ENCODE peak calls at places on chromosomes 7 and 10, in five cellular contexts. E, T, M, K and J are unnamed samples.

GRCh38 chr7:44321796-44322195 is 3.6 kb downstream of the CAMK2B start:
- ATAC-seq in E (no peak), T (no peak), M (no peak), K (no peak), J (no peak)

GRCh38 chr10:122199070-122199469 is 72.0 kb upstream of the BTBD16 start:
- ATAC-seq in E (no peak), T (no peak), M (no peak), K (no peak), J (no peak)

GRCh38 chr10:114413398-114413797 is 9.1 kb upstream of the AFAP1L2 start:
- ATAC-seq in E (no peak), T (peak), M (no peak), K (no peak), J (no peak)

GRCh38 chr10:119665901-119666708 is 14.9 kb downstream of the BAG3 start:
- ATAC-seq in E (no peak), T (no peak), M (peak), K (no peak), J (no peak)

GRCh38 chr10:91907914-91908357 is 1.4 kb downstream of the FGFBP3 start:
- ATAC-seq in E (no peak), T (no peak), M (peak), K (peak), J (peak)

GRCh38 chr10:118531105-118531851 is 64.2 kb downstream of the PRLHR start:
- ATAC-seq in E (no peak), T (peak), M (no peak), K (peak), J (peak)

GRCh38 chr7:74180866-74181265 is 6.7 kb downstream of the EIF4H start:
- ATAC-seq in E (no peak), T (no peak), M (no peak), K (no peak), J (no peak)

GRCh38 chr10:3248526-3249255 is 76.1 kb upstream of the PITRM1 start:
- ATAC-seq in E (no peak), T (peak), M (no peak), K (peak), J (peak)

GRCh38 chr10:76946268-76946667 is 691.3 kb downstream of the KCNMA1 start:
- ATAC-seq in E (no peak), T (peak), M (no peak), K (no peak), J (no peak)

GRCh38 chr7:151664268-151664667 is 144.6 kb upstream of the RHEB start:
- ATAC-seq in E (no peak), T (no peak), M (no peak), K (no peak), J (no peak)

GRCh38 chr7:102992820-102993531 is 80.2 kb downstream of the LRRC17 start:
- ATAC-seq in E (no peak), T (peak), M (peak), K (peak), J (peak)

GRCh38 chr7:139940866-139941265 is 111.8 kb downstream of the TBXAS1 start:
- ATAC-seq in E (no peak), T (no peak), M (no peak), K (no peak), J (no peak)

GRCh38 chr7:87413029-87413428 is 62.5 kb downstream of the ABCB4 start:
- ATAC-seq in E (no peak), T (no peak), M (no peak), K (no peak), J (peak)

DNA sequence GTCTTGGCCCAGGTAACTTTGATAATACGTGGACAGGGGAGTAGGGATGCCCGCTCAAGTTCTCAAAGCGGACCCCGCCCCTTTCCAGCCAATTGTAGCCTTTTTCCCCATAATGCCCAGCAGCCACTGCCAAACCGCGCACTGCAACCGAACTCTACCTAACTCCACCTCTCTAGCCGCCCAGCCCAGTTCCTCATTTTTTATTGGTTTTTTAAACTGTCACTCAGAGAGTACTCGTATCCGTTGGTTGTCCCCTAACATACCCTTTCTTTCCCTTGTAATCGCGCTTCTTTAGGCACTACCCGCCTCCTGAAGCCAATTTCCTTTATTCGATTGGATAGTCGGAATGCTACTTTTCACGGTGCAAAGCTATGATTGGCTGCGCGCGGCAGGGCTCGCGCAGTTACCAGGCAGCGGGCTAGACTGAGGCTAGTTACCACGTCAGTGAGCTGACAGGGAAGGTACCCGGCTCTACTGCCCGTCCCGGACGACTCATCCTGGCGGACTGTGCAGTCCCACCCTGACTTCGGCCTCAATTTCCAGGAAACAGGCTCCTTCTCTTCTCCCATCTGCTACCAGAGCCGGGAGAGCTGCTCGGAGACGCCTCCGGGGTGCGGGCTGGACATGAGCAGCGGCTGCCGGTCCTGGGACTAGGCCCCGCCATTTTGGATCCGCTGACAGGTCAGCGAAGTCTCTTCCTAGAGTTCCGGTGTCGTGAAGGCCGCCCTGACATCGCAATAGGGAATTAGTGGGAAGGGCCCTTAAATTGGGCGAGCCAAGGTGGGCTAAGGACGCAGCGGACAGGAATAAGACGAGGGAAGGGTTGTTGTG is at the start of gene GBF1:
- ATAC-seq in E (peak), T (peak), M (peak), K (peak), J (peak)
- TF ChIP-seq EP300 in E (peak), T (no peak), M (no peak), K (no peak), J (no peak)

GRCh38 chr10:89330537-89330936 is 2.7 kb downstream of the IFIT3 start:
- ATAC-seq in E (no peak), T (no peak), M (no peak), K (no peak), J (no peak)

GRCh38 chr10:89327803-89328441 is at the start of gene IFIT3:
- ATAC-seq in E (peak), T (peak), M (peak), K (peak), J (peak)

GRCh38 chr10:89332718-89333281 is 5.0 kb downstream of the IFIT3 start:
- ATAC-seq in E (peak), T (no peak), M (peak), K (no peak), J (no peak)

GRCh38 chr10:89337493-89337892 is 9.7 kb downstream of the IFIT3 start:
- ATAC-seq in E (peak), T (no peak), M (no peak), K (peak), J (no peak)

DNA sequence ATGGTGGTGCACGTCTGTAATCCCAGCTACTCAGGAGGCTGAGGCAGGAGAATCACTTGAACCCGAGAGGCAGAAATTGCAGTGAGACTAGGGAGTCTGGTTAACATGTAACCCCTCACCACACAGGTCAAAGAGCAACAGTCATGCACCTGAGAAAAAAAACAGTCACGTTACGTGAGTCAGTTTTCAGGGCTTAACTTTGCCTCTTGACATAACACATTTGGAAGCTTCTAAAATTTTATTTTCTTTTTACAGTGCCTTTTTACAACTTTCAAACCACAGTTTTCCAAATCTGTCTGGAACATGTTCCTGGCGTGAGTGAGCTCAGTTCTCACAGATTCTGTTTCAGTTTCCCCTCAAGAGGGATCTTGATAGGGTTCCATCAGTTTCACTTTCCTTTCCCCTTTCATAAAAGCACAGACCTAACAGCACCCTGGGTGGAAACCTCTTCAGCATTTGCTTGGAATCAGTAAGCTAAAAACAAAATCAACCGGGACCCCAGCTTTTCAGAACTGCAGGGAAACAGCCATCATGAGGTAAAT is 4.4 kb downstream of the IFIT3 start:
- ATAC-seq in E (peak), T (peak), M (peak), K (peak), J (no peak)
- TF ChIP-seq POLR2AphosphoS5 in E (peak), T (no peak), M (peak), K (no peak), J (peak)

GRCh38 chr7:123749537-123749857 is 694 bp upstream of the WASL start:
- ATAC-seq in E (peak), T (peak), M (peak), K (peak), J (peak)

GRCh38 chr7:123748171-123748733 is 551 bp downstream of the WASL start:
- ATAC-seq in E (peak), T (peak), M (peak), K (peak), J (peak)

GRCh38 chr7:123747620-123748141 is 1.1 kb downstream of the WASL start:
- ATAC-seq in E (peak), T (peak), M (peak), K (peak), J (no peak)

GRCh38 chr7:123750389-123751230 is 1.8 kb upstream of the WASL start:
- ATAC-seq in E (no peak), T (no peak), M (no peak), K (peak), J (no peak)

GRCh38 chr7:123748734-123749536 is at the start of gene WASL:
- ATAC-seq in E (peak), T (peak), M (peak), K (peak), J (peak)
- TF ChIP-seq CTCF in E (no peak), T (peak), M (peak), K (no peak), J (no peak)

DNA sequence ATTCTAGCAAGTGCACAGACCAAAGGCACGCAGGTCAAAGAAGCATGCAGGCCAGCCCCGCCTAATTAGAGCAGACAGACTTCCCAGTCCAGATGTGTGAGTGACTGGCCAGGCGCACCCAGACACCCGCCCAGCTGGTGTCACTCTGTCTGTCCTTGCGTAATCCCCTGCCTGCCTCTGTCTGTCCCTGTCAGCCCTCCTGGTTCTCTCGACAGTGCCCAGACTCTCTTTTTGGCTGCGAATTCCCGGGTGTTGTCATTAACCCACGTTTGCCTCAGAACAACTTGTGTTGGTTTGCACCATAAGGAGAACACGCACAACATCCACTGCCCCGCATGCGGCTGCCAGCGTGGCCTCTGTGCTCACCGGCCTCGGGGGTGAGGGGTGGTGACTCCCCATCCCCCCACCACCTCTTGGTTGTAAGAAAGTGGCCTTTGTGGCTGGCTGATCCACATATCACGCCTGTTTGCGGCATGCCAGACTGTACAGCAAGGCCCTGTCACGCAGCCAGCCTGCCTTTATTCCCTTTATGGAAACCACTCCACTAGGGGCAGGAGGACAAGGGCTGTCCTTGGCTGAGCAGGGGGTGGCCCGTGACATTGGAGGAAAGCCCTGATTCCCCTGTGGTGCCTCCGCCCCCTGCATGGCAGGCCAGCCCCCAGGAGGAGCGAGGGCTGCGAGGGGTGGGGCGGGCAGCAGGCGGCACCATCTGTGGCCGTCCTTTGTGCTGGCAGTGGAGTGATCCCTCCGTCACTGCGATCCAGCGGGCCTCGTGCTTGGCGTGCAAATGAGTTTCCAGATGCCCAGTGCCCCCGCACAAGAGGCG is 72.8 kb upstream of the PPIF start:
- ATAC-seq in E (no peak), T (peak), M (peak), K (peak), J (peak)
- TF ChIP-seq EP300 in E (no peak), T (no peak), M (no peak), K (no peak), J (no peak)

GRCh38 chr7:32943654-32944030 is 13.6 kb upstream of the FKBP9 start:
- ATAC-seq in E (no peak), T (no peak), M (no peak), K (no peak), J (no peak)

GRCh38 chr7:32942783-32943653 is 14.2 kb upstream of the FKBP9 start:
- ATAC-seq in E (peak), T (peak), M (peak), K (peak), J (peak)

GRCh38 chr7:32937344-32938174 is 19.7 kb upstream of the FKBP9 start:
- ATAC-seq in E (no peak), T (no peak), M (no peak), K (no peak), J (no peak)

GRCh38 chr7:32941181-32941995 is 15.9 kb upstream of the FKBP9 start:
- ATAC-seq in E (no peak), T (no peak), M (peak), K (peak), J (no peak)

GRCh38 chr7:32941996-32942782 is 15.1 kb upstream of the FKBP9 start:
- ATAC-seq in E (peak), T (peak), M (peak), K (peak), J (peak)
- TF ChIP-seq POLR2AphosphoS5 in E (no peak), T (peak), M (peak), K (peak), J (peak)

DNA sequence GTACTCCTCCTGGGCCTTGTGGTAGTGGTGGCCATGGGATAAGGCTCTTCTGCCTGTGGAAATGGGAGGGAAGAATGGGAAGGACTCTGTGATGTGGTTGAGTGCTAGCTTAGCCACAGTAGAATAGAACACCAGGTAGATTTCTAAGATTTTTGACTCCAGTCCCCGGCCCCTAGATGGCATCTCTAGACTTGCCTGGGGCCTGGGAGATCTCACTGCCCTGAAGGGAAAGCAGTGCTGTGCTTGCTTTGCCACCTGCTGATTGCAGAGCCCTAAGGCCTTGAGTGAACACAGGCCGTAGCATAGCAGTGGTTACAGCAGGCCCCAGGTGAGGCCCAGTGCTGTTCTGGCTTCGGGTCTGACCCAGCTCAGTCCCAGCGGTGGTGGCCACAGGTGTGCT is 252.0 kb downstream of the TCF7L2 start:
- ATAC-seq in E (no peak), T (no peak), M (peak), K (no peak), J (no peak)
- TF ChIP-seq CTCF in E (no peak), T (no peak), M (peak), K (no peak), J (no peak)

GRCh38 chr10:87930141-87930540 is 66.7 kb downstream of the PTEN start:
- ATAC-seq in E (peak), T (no peak), M (no peak), K (no peak), J (no peak)

GRCh38 chr10:87928996-87929395 is 65.6 kb downstream of the PTEN start:
- ATAC-seq in E (peak), T (no peak), M (no peak), K (no peak), J (no peak)

GRCh38 chr10:87930929-87931835 is 67.8 kb downstream of the PTEN start:
- ATAC-seq in E (peak), T (no peak), M (no peak), K (no peak), J (no peak)

GRCh38 chr10:87935290-87936141 is 72.1 kb downstream of the PTEN start:
- ATAC-seq in E (no peak), T (peak), M (no peak), K (no peak), J (peak)

GRCh38 chr10:87931836-87932230 is 68.4 kb downstream of the PTEN start:
- ATAC-seq in E (peak), T (no peak), M (no peak), K (peak), J (no peak)
- TF ChIP-seq EP300 in E (no peak), T (no peak), M (no peak), K (no peak), J (no peak)

DNA sequence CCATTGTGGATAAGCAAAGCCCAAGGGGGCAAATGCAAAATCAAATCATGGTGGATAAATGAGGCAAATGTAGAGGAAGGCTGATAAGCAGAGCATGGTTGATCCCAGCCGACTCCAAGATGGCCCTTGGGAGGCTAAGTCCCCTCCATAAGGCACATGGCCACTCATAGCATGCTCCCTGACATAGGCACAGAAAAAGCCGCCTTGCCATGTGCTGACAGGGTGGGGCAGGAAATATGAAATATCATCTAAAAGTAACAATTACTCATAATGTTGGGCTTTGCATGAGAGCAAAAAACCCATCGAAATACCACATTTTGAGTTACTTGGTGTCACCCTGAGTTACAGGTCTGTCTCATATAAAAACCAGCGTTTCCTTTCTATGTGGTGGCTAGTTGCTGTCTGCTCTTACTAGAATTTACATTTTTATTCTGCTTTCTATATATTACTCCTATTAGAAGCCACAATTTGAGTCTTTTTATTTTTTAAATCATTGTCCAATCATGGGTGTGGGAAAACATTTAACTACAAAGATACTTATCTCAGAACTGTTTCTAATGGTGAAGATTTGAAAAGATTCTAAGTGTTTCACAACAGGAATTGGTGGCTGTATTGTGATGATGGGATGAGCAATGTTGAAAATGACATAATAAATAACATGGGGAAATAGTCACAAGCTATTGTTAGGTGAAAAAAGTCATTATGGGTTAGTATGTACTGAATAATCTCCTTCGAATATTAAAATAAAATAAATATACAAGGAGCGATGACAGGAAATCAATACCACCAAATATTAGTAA is 102.7 kb downstream of the CUBN start:
- ATAC-seq in E (peak), T (peak), M (no peak), K (no peak), J (no peak)
- TF ChIP-seq POLR2AphosphoS5 in E (no peak), T (no peak), M (no peak), K (no peak), J (no peak)

GRCh38 chr10:75109459-75109778 is 2.0 kb upstream of the SAMD8 start:
- ATAC-seq in E (no peak), T (no peak), M (no peak), K (no peak), J (no peak)

GRCh38 chr10:75111367-75111905 is at the start of gene SAMD8:
- ATAC-seq in E (peak), T (peak), M (peak), K (peak), J (peak)

GRCh38 chr10:75107756-75108683 is 3.4 kb upstream of the SAMD8 start:
- ATAC-seq in E (no peak), T (no peak), M (peak), K (no peak), J (no peak)

GRCh38 chr10:75110006-75110632 is 1.3 kb upstream of the SAMD8 start:
- ATAC-seq in E (no peak), T (no peak), M (no peak), K (no peak), J (no peak)

DNA sequence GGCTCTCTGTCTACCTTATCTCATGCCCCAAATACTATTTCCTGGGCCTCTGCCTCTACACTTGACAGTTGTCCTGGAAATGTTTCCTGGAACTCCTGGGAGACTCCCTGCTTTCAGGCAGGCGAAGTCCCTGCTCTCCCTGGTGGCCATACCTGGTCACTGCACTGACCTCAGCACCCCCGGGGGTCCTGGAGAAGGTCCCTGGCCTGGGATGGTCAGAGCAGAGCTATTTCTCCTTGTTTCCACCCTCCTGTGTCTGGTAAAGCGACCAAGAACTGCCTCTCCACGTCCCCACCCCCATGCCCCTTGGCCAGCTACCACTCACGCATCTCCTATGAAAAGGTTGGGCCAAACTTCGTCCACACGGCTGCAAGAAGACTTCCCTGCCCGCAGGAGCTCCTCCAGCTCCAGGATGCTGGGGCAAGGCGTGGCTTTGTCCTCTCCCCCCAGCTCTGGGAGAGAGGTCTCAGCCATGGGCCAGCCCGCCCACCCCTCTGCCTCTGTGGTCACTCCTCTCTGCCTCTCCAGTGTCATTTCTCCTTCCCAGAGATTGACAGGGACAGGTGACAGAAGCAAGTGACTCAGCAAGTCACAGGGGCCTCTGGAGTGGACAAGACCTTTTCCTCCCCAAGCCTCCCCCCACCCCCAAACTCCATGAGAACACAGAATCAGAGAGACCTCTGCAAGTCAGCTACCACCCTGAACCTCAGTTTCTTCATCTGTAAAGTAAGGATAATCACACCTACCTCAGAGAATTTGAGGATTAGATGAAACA is 2.6 kb upstream of the SAMD8 start:
- ATAC-seq in E (no peak), T (no peak), M (peak), K (peak), J (no peak)
- TF ChIP-seq CTCF in E (peak), T (peak), M (peak), K (peak), J (peak)